ENCODE peak calls at places on chromosomes 16 and 17, in six cellular contexts. One of them, this sample, is unnamed.

GRCh38 chr17:28523876-28524275 is 17.7 kb downstream of the FOXN1 start:
- DNase-seq in left lung: no peak
- DNase-seq in GM20000: no peak
- DNase-seq in Peyer's patch: no peak
- DNase-seq in cardiac muscle cell: no peak
- DNase-seq in stomach: no peak
- DNase-seq in this sample: no peak

GRCh38 chr16:6665126-6665525 is 667.5 kb upstream of the RBFOX1 start:
- DNase-seq in left lung: no peak
- DNase-seq in GM20000: no peak
- DNase-seq in Peyer's patch: no peak
- DNase-seq in cardiac muscle cell: no peak
- DNase-seq in stomach: no peak
- DNase-seq in this sample: peak

GRCh38 chr17:79686476-79686875 is 44.3 kb upstream of the ENPP7 start:
- DNase-seq in left lung: no peak
- DNase-seq in GM20000: no peak
- DNase-seq in Peyer's patch: no peak
- DNase-seq in cardiac muscle cell: no peak
- DNase-seq in stomach: no peak
- DNase-seq in this sample: no peak

GRCh38 chr17:39555368-39555767 is 52.4 kb downstream of the NEUROD2 start:
- DNase-seq in left lung: no peak
- DNase-seq in GM20000: no peak
- DNase-seq in Peyer's patch: no peak
- DNase-seq in cardiac muscle cell: no peak
- DNase-seq in stomach: no peak
- DNase-seq in this sample: no peak

GRCh38 chr17:58643147-58643546 is 48.7 kb downstream of the TEX14 start:
- DNase-seq in left lung: no peak
- DNase-seq in GM20000: no peak
- DNase-seq in Peyer's patch: no peak
- DNase-seq in cardiac muscle cell: no peak
- DNase-seq in stomach: no peak
- DNase-seq in this sample: no peak

GRCh38 chr17:52035336-52035915 is 123.1 kb downstream of the CA10 start:
- DNase-seq in left lung: no peak
- DNase-seq in GM20000: no peak
- DNase-seq in Peyer's patch: no peak
- DNase-seq in cardiac muscle cell: no peak
- DNase-seq in stomach: no peak
- DNase-seq in this sample: no peak

GRCh38 chr16:49441366-49441780 is 67.8 kb downstream of the C16orf78 start:
- DNase-seq in left lung: peak
- DNase-seq in GM20000: peak
- DNase-seq in Peyer's patch: no peak
- DNase-seq in cardiac muscle cell: peak
- DNase-seq in stomach: peak
- DNase-seq in this sample: no peak

GRCh38 chr17:76076100-76076764 is 1.7 kb downstream of the GALR2 start:
- DNase-seq in left lung: no peak
- DNase-seq in GM20000: peak
- DNase-seq in Peyer's patch: no peak
- DNase-seq in cardiac muscle cell: no peak
- DNase-seq in stomach: no peak
- DNase-seq in this sample: peak

GRCh38 chr17:7626956-7627249 is 718 bp downstream of the SAT2 start:
- DNase-seq in left lung: no peak
- DNase-seq in GM20000: no peak
- DNase-seq in Peyer's patch: no peak
- DNase-seq in cardiac muscle cell: peak
- DNase-seq in stomach: no peak
- DNase-seq in this sample: no peak

GRCh38 chr17:63966646-63967265 is 6.0 kb downstream of the SCN4A start:
- DNase-seq in left lung: no peak
- DNase-seq in GM20000: peak
- DNase-seq in Peyer's patch: no peak
- DNase-seq in cardiac muscle cell: no peak
- DNase-seq in stomach: no peak
- DNase-seq in this sample: no peak

GRCh38 chr16:67155305-67156145 is 4.2 kb downstream of the TRADD start:
- DNase-seq in left lung: peak
- DNase-seq in GM20000: peak
- DNase-seq in Peyer's patch: peak
- DNase-seq in cardiac muscle cell: peak
- DNase-seq in stomach: peak
- DNase-seq in this sample: peak

GRCh38 chr16:14249291-14250032 is 178.3 kb downstream of the MRTFB start:
- DNase-seq in left lung: no peak
- DNase-seq in GM20000: peak
- DNase-seq in Peyer's patch: no peak
- DNase-seq in cardiac muscle cell: peak
- DNase-seq in stomach: peak
- DNase-seq in this sample: no peak

DNA sequence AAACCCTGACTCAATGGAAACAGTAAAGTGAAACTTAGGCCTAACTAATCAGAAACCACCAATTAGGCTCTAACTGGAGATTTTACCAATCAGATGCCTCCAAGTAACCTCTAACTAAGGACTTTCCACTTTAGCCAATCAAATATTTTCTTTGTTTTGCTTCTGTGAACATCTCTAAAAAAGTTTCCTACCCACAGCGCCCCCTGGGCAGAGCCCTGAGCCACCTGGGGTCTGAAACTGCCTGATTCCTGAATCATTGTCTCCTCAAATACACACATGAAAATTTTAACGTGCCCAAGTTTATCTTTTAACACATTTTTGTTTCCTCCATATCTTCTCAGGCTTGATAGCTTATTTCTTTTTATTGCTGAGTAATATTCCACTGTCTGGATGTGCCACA is 19.0 kb downstream of the ADAD2 start:
- DNase-seq in left lung: no peak
- DNase-seq in GM20000: no peak
- DNase-seq in Peyer's patch: no peak
- DNase-seq in cardiac muscle cell: no peak
- DNase-seq in stomach: no peak
- DNase-seq in this sample: no peak
- TF ChIP-seq CTCF in left lung: no peak
- TF ChIP-seq CTCF in GM20000: no peak
- TF ChIP-seq CTCF in Peyer's patch: no peak
- TF ChIP-seq CTCF in cardiac muscle cell: no peak
- TF ChIP-seq CTCF in stomach: no peak
- TF ChIP-seq CTCF in this sample: no peak

DNA sequence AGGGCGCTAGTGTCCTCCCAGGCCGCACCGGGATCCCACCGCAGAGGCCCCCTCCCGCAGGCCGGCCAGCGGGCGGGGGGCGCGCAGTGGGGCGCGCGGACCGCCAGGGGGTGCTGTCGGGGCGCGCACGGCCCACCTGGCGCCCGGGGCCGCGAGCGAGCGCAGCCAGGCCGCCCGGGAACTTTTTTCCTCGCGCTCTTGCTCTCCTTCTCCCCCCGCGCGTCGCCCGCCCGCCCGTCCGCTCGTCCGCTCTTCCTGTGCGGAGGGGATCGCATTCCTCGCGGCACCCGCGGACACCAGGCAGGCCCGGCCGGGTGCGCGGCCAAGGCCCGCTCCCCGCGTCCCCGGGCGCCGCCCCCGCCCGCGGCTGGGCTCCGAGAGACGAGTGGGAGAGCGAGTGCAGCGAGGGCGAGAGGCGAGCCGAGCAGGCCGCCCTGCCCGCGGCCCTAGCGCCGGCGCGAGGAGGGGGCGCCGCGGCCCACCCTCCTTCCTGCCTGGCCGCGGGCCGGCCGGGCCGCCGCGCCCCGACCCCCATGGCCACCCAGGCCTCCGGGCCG is at the start of gene RAI1:
- DNase-seq in left lung: peak
- DNase-seq in GM20000: peak
- DNase-seq in Peyer's patch: peak
- DNase-seq in cardiac muscle cell: peak
- DNase-seq in stomach: peak
- DNase-seq in this sample: peak
- TF ChIP-seq CTCF in left lung: peak
- TF ChIP-seq CTCF in GM20000: peak
- TF ChIP-seq CTCF in Peyer's patch: peak
- TF ChIP-seq CTCF in cardiac muscle cell: peak
- TF ChIP-seq CTCF in stomach: no peak
- TF ChIP-seq CTCF in this sample: peak

GRCh38 chr16:26963109-26963508 is 103.6 kb upstream of the C16orf82 start:
- DNase-seq in left lung: no peak
- DNase-seq in GM20000: no peak
- DNase-seq in Peyer's patch: no peak
- DNase-seq in cardiac muscle cell: peak
- DNase-seq in stomach: no peak
- DNase-seq in this sample: no peak
- TF ChIP-seq CTCF in left lung: no peak
- TF ChIP-seq CTCF in GM20000: no peak
- TF ChIP-seq CTCF in Peyer's patch: no peak
- TF ChIP-seq CTCF in cardiac muscle cell: peak
- TF ChIP-seq CTCF in stomach: no peak
- TF ChIP-seq CTCF in this sample: no peak

GRCh38 chr17:77861981-77862645 is 96.4 kb upstream of the TNRC6C start:
- DNase-seq in left lung: peak
- DNase-seq in GM20000: no peak
- DNase-seq in Peyer's patch: no peak
- DNase-seq in cardiac muscle cell: no peak
- DNase-seq in stomach: no peak
- DNase-seq in this sample: no peak

GRCh38 chr17:77862890-77863813 is 95.4 kb upstream of the TNRC6C start:
- DNase-seq in left lung: peak
- DNase-seq in GM20000: no peak
- DNase-seq in Peyer's patch: no peak
- DNase-seq in cardiac muscle cell: no peak
- DNase-seq in stomach: no peak
- DNase-seq in this sample: no peak

GRCh38 chr17:77865109-77865611 is 93.3 kb upstream of the TNRC6C start:
- DNase-seq in left lung: peak
- DNase-seq in GM20000: no peak
- DNase-seq in Peyer's patch: no peak
- DNase-seq in cardiac muscle cell: no peak
- DNase-seq in stomach: no peak
- DNase-seq in this sample: no peak

GRCh38 chr17:77864234-77865108 is 94.0 kb upstream of the TNRC6C start:
- DNase-seq in left lung: peak
- DNase-seq in GM20000: no peak
- DNase-seq in Peyer's patch: no peak
- DNase-seq in cardiac muscle cell: no peak
- DNase-seq in stomach: no peak
- DNase-seq in this sample: no peak

GRCh38 chr17:77863814-77864161 is 94.7 kb upstream of the TNRC6C start:
- DNase-seq in left lung: peak
- DNase-seq in GM20000: peak
- DNase-seq in Peyer's patch: peak
- DNase-seq in cardiac muscle cell: no peak
- DNase-seq in stomach: no peak
- DNase-seq in this sample: no peak
- TF ChIP-seq CTCF in left lung: no peak
- TF ChIP-seq CTCF in GM20000: no peak
- TF ChIP-seq CTCF in Peyer's patch: no peak
- TF ChIP-seq CTCF in cardiac muscle cell: no peak
- TF ChIP-seq CTCF in stomach: no peak
- TF ChIP-seq CTCF in this sample: no peak

GRCh38 chr17:2841606-2842005 is 45.4 kb downstream of the RAP1GAP2 start:
- DNase-seq in left lung: no peak
- DNase-seq in GM20000: no peak
- DNase-seq in Peyer's patch: no peak
- DNase-seq in cardiac muscle cell: no peak
- DNase-seq in stomach: no peak
- DNase-seq in this sample: no peak

GRCh38 chr17:2847601-2848255 is 51.5 kb downstream of the RAP1GAP2 start:
- DNase-seq in left lung: no peak
- DNase-seq in GM20000: no peak
- DNase-seq in Peyer's patch: no peak
- DNase-seq in cardiac muscle cell: no peak
- DNase-seq in stomach: no peak
- DNase-seq in this sample: no peak

GRCh38 chr17:2849327-2849670 is 53.1 kb downstream of the RAP1GAP2 start:
- DNase-seq in left lung: no peak
- DNase-seq in GM20000: no peak
- DNase-seq in Peyer's patch: no peak
- DNase-seq in cardiac muscle cell: no peak
- DNase-seq in stomach: no peak
- DNase-seq in this sample: no peak

GRCh38 chr17:2842464-2842863 is 46.2 kb downstream of the RAP1GAP2 start:
- DNase-seq in left lung: no peak
- DNase-seq in GM20000: no peak
- DNase-seq in Peyer's patch: no peak
- DNase-seq in cardiac muscle cell: no peak
- DNase-seq in stomach: no peak
- DNase-seq in this sample: no peak

DNA sequence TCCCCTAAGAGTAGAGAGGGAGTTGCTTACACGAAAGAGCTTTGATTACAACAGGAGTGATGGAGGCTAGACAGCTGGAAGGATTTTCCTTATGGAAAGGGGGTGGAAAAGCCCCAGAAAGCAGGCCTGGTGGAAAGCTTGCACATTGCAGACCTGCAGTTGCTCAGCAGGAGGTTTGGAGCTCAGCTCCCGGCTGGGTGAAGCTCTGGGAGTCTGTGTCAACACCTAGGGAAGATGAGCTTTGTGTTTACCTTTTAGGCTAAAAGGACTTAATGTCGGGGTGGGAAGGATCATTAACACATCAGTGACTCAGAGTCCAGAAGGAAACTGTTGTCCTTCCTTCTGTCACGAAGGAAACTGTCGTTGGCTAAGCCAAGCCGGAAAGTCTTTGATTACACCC is 48.1 kb downstream of the RAP1GAP2 start:
- DNase-seq in left lung: no peak
- DNase-seq in GM20000: no peak
- DNase-seq in Peyer's patch: no peak
- DNase-seq in cardiac muscle cell: no peak
- DNase-seq in stomach: no peak
- DNase-seq in this sample: no peak
- TF ChIP-seq CTCF in left lung: no peak
- TF ChIP-seq CTCF in GM20000: no peak
- TF ChIP-seq CTCF in Peyer's patch: no peak
- TF ChIP-seq CTCF in cardiac muscle cell: no peak
- TF ChIP-seq CTCF in stomach: no peak
- TF ChIP-seq CTCF in this sample: no peak

GRCh38 chr17:42520540-42520951 is 15.5 kb upstream of the NAGLU start:
- DNase-seq in left lung: no peak
- DNase-seq in GM20000: no peak
- DNase-seq in Peyer's patch: no peak
- DNase-seq in cardiac muscle cell: no peak
- DNase-seq in stomach: no peak
- DNase-seq in this sample: no peak
- TF ChIP-seq CTCF in left lung: no peak
- TF ChIP-seq CTCF in GM20000: peak
- TF ChIP-seq CTCF in Peyer's patch: no peak
- TF ChIP-seq CTCF in cardiac muscle cell: peak
- TF ChIP-seq CTCF in stomach: no peak
- TF ChIP-seq CTCF in this sample: peak

GRCh38 chr16:11100239-11100750 is 155.7 kb downstream of the SOCS1 start:
- DNase-seq in left lung: no peak
- DNase-seq in GM20000: peak
- DNase-seq in Peyer's patch: peak
- DNase-seq in cardiac muscle cell: peak
- DNase-seq in stomach: peak
- DNase-seq in this sample: no peak
- TF ChIP-seq CTCF in left lung: no peak
- TF ChIP-seq CTCF in GM20000: no peak
- TF ChIP-seq CTCF in Peyer's patch: no peak
- TF ChIP-seq CTCF in cardiac muscle cell: peak
- TF ChIP-seq CTCF in stomach: no peak
- TF ChIP-seq CTCF in this sample: peak